ENCODE peak calls at places on chromosomes 7 and 10, in nine cellular contexts. Q, N, U, V, T, C, B, R and I are unnamed samples.

GRCh38 chr10:89494068-89494467 is 41.3 kb downstream of the SLC16A12 start:
- DNase-seq in R (no peak), U (no peak), T (no peak), N (no peak), V (no peak), C (no peak), B (no peak), Q (no peak), I (no peak)

GRCh38 chr7:137962875-137963507 is 38.9 kb downstream of the CREB3L2 start:
- DNase-seq in T (no peak), R (no peak), N (no peak), B (no peak), U (no peak), Q (no peak), C (no peak), V (no peak), I (no peak)

GRCh38 chr7:131068604-131069021 is 259.1 kb upstream of the MKLN1 start:
- DNase-seq in T (no peak), R (no peak), B (no peak), N (no peak), U (no peak), V (no peak), C (no peak), Q (no peak), I (no peak)

GRCh38 chr10:79241990-79242619 is 105.2 kb upstream of the PPIF start:
- DNase-seq in T (peak; percentile 59), R (peak; percentile 62), N (peak; percentile 67), C (peak; percentile 84), U (peak; percentile 77), V (peak; percentile 60), Q (peak; percentile 59), B (peak; percentile 24), I (no peak)

GRCh38 chr7:98211221-98211675 is at the start of gene BHLHA15:
- DNase-seq in U (peak; percentile 92), Q (peak; percentile 59), C (peak; percentile 53), N (no peak), R (peak; percentile 67), V (peak; percentile 73), T (peak; percentile 20), B (peak; percentile 56), I (no peak)

GRCh38 chr10:22737587-22737986 is 23.2 kb upstream of the PIP4K2A start:
- DNase-seq in B (no peak), V (no peak), C (no peak), N (peak; percentile 22), T (no peak), R (no peak), U (peak; percentile 40), Q (no peak), I (no peak)

GRCh38 chr10:23362069-23362830 is 17.7 kb upstream of the C10orf67 start:
- DNase-seq in N (no peak), T (no peak), V (no peak), U (no peak), B (peak; percentile 52), Q (no peak), R (no peak), C (no peak), I (no peak)

GRCh38 chr10:114445332-114445731 is 41.0 kb upstream of the AFAP1L2 start:
- DNase-seq in B (no peak), U (no peak), N (no peak), C (no peak), R (no peak), T (no peak), Q (no peak), V (no peak), I (no peak)

GRCh38 chr7:48710995-48711394 is 213.4 kb upstream of the CDC14C start:
- DNase-seq in B (no peak), N (no peak), V (no peak), U (no peak), Q (no peak), C (no peak), R (no peak), T (no peak), I (no peak)

GRCh38 chr10:102118867-102119266 is 1.3 kb downstream of the LDB1 start:
- DNase-seq in C (no peak), B (no peak), N (peak; percentile 44), T (peak; percentile 76), U (peak; percentile 38), Q (peak; percentile 70), R (peak; percentile 53), V (peak; percentile 70), I (no peak)

GRCh38 chr10:69375307-69376151 is 41.2 kb downstream of the TACR2 start:
- DNase-seq in V (peak; percentile 38), R (peak; percentile 92), B (no peak), T (no peak), Q (no peak), N (no peak), U (peak; percentile 63), C (no peak), I (peak; percentile 59)

GRCh38 chr10:31886885-31887284 is 41.7 kb downstream of the ARHGAP12 start:
- DNase-seq in B (no peak), V (no peak), N (no peak), R (no peak), Q (no peak), T (no peak), U (no peak), C (no peak), I (no peak)

GRCh38 chr7:893686-894085 is 17.3 kb downstream of the GET4 start:
- DNase-seq in Q (no peak), R (no peak), V (no peak), N (no peak), U (no peak), T (no peak), B (no peak), C (no peak), I (no peak)

GRCh38 chr10:6300106-6300783 is 97.5 kb downstream of the PFKFB3 start:
- DNase-seq in C (no peak), B (peak; percentile 47), U (peak; percentile 61), V (no peak), N (peak; percentile 14), Q (peak; percentile 89), R (no peak), T (peak; percentile 76), I (no peak)

GRCh38 chr10:31146496-31147219 is 115.0 kb upstream of the ZNF438 start:
- DNase-seq in B (no peak), C (no peak), T (no peak), R (no peak), Q (no peak), N (no peak), U (peak; percentile 46), V (no peak), I (peak; percentile 79)

GRCh38 chr7:116235380-116235779 is 25.0 kb downstream of the TES start:
- DNase-seq in N (no peak), C (no peak), U (no peak), T (no peak), R (no peak), V (no peak), B (no peak), Q (no peak), I (no peak)

DNA sequence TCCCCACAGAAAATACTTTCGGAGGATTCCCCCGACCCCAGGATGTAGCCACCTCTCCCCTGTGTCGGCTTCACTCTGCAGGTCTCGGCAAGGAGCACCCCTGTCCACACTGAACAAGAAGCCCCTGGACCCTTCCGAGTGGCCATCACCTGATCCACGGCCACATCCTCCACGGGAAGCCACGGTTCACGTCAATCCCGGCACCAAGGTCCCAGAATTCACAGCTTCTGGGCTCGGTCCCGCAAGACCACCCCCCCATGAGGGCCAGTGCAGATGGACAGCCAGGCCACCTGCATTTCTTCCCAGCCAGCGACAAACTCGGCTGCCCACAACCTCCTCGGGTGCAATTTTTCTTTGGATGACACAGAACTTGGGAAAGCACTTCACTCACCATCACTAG is 199.6 kb downstream of the PTPRN2 start:
- DNase-seq in R (no peak), T (no peak), B (no peak), C (no peak), Q (no peak), V (no peak), U (no peak), N (no peak), I (no peak)
- H3K9me3 ChIP-seq in R (no peaks in the 10 kb centered on the region), T (no peaks in the 10 kb centered on the region), B (no peaks in the 10 kb centered on the region), C (no peaks in the 10 kb centered on the region), Q (no peaks in the 10 kb centered on the region), V (no peaks in the 10 kb centered on the region), U (no peaks in the 10 kb centered on the region), N (no peaks in the 10 kb centered on the region), I (peaks cover 1% of the 10 kb centered on the region)

GRCh38 chr10:34187201-34187600 is 627.9 kb downstream of the PARD3 start:
- DNase-seq in V (no peak), N (no peak), R (no peak), U (no peak), Q (no peak), B (no peak), T (no peak), C (no peak), I (peak; percentile 86)

GRCh38 chr10:34186740-34187139 is 628.4 kb downstream of the PARD3 start:
- DNase-seq in B (no peak), N (no peak), C (no peak), T (no peak), U (no peak), V (no peak), R (no peak), Q (no peak), I (no peak)

GRCh38 chr10:34186013-34186412 is 629.1 kb downstream of the PARD3 start:
- DNase-seq in U (no peak), T (no peak), V (no peak), Q (no peak), B (no peak), N (no peak), R (no peak), C (no peak), I (no peak)

GRCh38 chr10:34189830-34190229 is 625.3 kb downstream of the PARD3 start:
- DNase-seq in B (no peak), T (no peak), R (no peak), U (no peak), C (no peak), Q (no peak), N (no peak), V (no peak), I (no peak)

GRCh38 chr10:34188221-34188620 is 626.9 kb downstream of the PARD3 start:
- DNase-seq in Q (no peak), T (no peak), V (no peak), U (no peak), R (no peak), B (no peak), C (no peak), N (no peak), I (peak; percentile 85)
- H3K4me1 ChIP-seq in Q (no peaks in the 10 kb centered on the region), T (no peaks in the 10 kb centered on the region), V (no peaks in the 10 kb centered on the region), U (peaks cover 30% of the 10 kb centered on the region), R (peaks cover 27% of the 10 kb centered on the region), B (no peaks in the 10 kb centered on the region), C (peaks cover 7% of the 10 kb centered on the region), N (peaks cover 9% of the 10 kb centered on the region), I (peaks cover 55% of the 10 kb centered on the region)

GRCh38 chr7:146411975-146412374 is 295.4 kb downstream of the CNTNAP2 start:
- DNase-seq in B (no peak), Q (no peak), V (no peak), T (no peak), C (no peak), R (peak; percentile 55), N (no peak), U (no peak), I (no peak)
- H3K27ac ChIP-seq in B (no peak overlapping the region), Q (no peak overlapping the region), V (no peak overlapping the region), T (no peak overlapping the region), C (no peak overlapping the region), R (no peak overlapping the region), N (no peak overlapping the region), U (no peak overlapping the region), I (no peak overlapping the region)

GRCh38 chr7:14158111-14158510 is 168.6 kb upstream of the ETV1 start:
- DNase-seq in C (no peak), N (no peak), B (no peak), T (no peak), R (no peak), U (no peak), V (no peak), Q (no peak), I (no peak)
- H3K9me3 ChIP-seq in C (no peaks in the 10 kb centered on the region), N (no peaks in the 10 kb centered on the region), B (no peaks in the 10 kb centered on the region), T (no peaks in the 10 kb centered on the region), R (no peaks in the 10 kb centered on the region), U (no peaks in the 10 kb centered on the region), V (no peaks in the 10 kb centered on the region), Q (no peaks in the 10 kb centered on the region), I (no peaks in the 10 kb centered on the region)